ENCODE peak calls at places on chromosome 19, in eight cellular contexts. G, I, W, O, X, T, D and U are unnamed samples.

GRCh38 chr19:45676851-45677263 is 8.8 kb downstream of the GIPR start:
- DNase-seq in G (peak; percentile 65), I (no peak), W (no peak), O (no peak), X (no peak), T (no peak), D (peak; percentile 78), U (no peak)

GRCh38 chr19:8831832-8832131 is 322 bp downstream of the ZNF558 start:
- DNase-seq in G (no peak), I (no peak), W (no peak), O (no peak), X (no peak), T (no peak), D (no peak), U (no peak)

GRCh38 chr19:32404939-32405430 is 585 bp upstream of the DPY19L3 start:
- DNase-seq in G (peak; percentile 77), I (peak; percentile 42), W (peak; percentile 66), O (peak; percentile 58), X (peak; percentile 84), T (peak; percentile 43), D (peak; percentile 87), U (no peak)

GRCh38 chr19:30675086-30675485 is 302.9 kb downstream of the ZNF536 start:
- DNase-seq in G (no peak), I (no peak), W (no peak), O (peak; percentile 20), X (no peak), T (no peak), D (no peak), U (no peak)

GRCh38 chr19:44816301-44816700 is 7.4 kb downstream of the BCAM start:
- DNase-seq in G (no peak), I (peak; percentile 81), W (no peak), O (no peak), X (no peak), T (no peak), D (no peak), U (no peak)

GRCh38 chr19:55958356-55958755 is 10.7 kb downstream of the NLRP8 start:
- DNase-seq in G (no peak), I (no peak), W (no peak), O (no peak), X (no peak), T (no peak), D (no peak), U (no peak)

GRCh38 chr19:30710721-30711120 is 338.5 kb downstream of the ZNF536 start:
- DNase-seq in G (no peak), I (peak; percentile 71), W (no peak), O (no peak), X (no peak), T (no peak), D (no peak), U (no peak)

GRCh38 chr19:13790354-13790753 is 4.9 kb upstream of the ZSWIM4 start:
- DNase-seq in G (no peak), I (no peak), W (no peak), O (no peak), X (no peak), T (no peak), D (no peak), U (no peak)

GRCh38 chr19:46466536-46467199 is 4.7 kb downstream of the PNMA8A start:
- DNase-seq in G (no peak), I (no peak), W (peak; percentile 71), O (no peak), X (no peak), T (peak; percentile 90), D (peak; percentile 26), U (peak; percentile 80)

DNA sequence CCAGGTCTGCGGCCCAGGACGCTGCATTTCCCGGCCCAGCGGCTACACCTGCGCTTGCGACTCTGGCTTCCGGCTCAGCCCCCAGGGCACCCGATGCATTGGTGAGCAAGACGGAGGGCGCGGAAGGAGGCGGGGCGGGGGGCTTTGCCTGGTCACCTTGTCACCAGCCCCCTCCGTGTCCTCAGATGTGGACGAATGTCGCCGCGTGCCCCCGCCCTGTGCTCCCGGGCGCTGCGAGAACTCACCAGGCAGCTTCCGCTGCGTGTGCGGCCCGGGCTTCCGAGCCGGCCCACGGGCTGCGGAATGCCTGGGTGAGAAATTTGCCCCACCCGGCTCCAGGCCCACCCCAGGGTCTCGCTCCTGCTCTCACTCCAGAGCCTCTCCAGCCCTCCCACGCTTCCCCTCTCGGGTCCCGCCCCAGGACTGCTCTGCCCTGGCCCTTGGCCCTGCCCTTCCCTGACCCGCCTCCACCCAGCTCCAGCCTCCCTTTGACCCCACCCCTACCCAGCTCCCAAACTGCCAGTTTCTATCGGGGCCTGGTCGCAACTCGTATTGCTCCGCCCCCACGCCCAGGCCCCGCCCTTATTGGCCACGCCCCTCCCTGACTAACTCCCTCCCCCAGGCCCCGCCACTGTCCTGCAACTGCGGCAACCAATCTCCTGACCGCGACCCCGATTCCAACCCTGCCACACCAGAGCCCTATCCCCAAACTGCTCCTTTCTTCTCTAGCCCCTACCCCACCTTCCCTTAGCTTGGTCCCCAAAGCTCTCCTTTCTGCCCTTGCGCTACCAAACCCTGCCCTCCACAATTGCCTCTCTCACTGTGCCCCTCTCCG is 8.6 kb downstream of the LTBP4 start:
- DNase-seq in G (peak; percentile 95), I (no peak), W (peak; percentile 75), O (peak; percentile 95), X (peak; percentile 94), T (no peak), D (peak; percentile 97), U (no peak)
- H3K27ac ChIP-seq in G (peak overlapping the region; percentile 83), I (no peak overlapping the region), W (peak overlapping the region; percentile 70), O (no peak overlapping the region), X (no peak overlapping the region), T (no peak overlapping the region), D (peak overlapping the region; percentile 80), U (no peak overlapping the region)

DNA sequence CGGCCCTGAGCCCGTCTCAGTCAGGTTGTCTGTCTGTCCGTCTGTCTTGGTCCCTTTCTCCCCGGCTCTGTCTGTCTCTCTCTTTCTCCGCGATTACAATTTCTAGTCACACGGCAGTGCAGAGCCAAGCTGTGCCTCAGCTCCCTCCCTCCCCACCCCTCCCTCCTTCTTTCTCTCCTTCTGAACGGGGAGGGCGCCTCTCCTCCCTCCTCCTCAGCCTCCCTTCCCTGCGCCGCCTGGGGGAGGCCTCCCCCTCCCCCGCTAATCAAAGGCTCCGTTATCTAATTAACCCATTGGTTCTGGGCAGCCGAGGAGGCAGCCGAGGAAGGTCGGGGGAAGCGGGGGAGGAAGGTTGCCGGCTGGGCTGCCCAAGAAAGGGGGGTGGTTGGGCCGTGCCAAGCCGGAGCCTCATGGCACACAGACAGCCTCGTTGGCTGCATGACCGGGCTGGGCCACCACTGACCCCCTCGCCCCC is 16.5 kb downstream of the LRRC4B start:
- DNase-seq in G (no peak), I (no peak), W (no peak), O (no peak), X (peak; percentile 83), T (no peak), D (no peak), U (no peak)
- H3K4me3 ChIP-seq in G (no peak overlapping the region), I (no peak overlapping the region), W (peak overlapping the region; percentile 15), O (no peak overlapping the region), X (peak overlapping the region; percentile 65), T (no peak overlapping the region), D (no peak overlapping the region), U (no peak overlapping the region)

GRCh38 chr19:1123381-1123780 is 19.6 kb downstream of the GPX4 start:
- DNase-seq in G (no peak), I (no peak), W (no peak), O (no peak), X (no peak), T (no peak), D (no peak), U (no peak)

GRCh38 chr19:1123885-1124677 is 20.3 kb downstream of the GPX4 start:
- DNase-seq in G (no peak), I (no peak), W (no peak), O (no peak), X (no peak), T (no peak), D (no peak), U (no peak)

GRCh38 chr19:1126984-1127760 is 23.4 kb downstream of the GPX4 start:
- DNase-seq in G (peak; percentile 34), I (no peak), W (no peak), O (no peak), X (no peak), T (no peak), D (no peak), U (no peak)

GRCh38 chr19:1128111-1128510 is 24.3 kb downstream of the GPX4 start:
- DNase-seq in G (no peak), I (no peak), W (no peak), O (no peak), X (no peak), T (no peak), D (no peak), U (no peak)

GRCh38 chr19:1125601-1126533 is 22.1 kb downstream of the GPX4 start:
- DNase-seq in G (peak; percentile 44), I (no peak), W (no peak), O (no peak), X (no peak), T (peak; percentile 54), D (no peak), U (no peak)
- H3K27ac ChIP-seq in G (peak overlapping the region; percentile 18), I (no peak overlapping the region), W (no peak overlapping the region), O (peak overlapping the region; percentile 60), X (no peak overlapping the region), T (peak overlapping the region; percentile 23), D (no peak overlapping the region), U (peak overlapping the region; percentile 65)

DNA sequence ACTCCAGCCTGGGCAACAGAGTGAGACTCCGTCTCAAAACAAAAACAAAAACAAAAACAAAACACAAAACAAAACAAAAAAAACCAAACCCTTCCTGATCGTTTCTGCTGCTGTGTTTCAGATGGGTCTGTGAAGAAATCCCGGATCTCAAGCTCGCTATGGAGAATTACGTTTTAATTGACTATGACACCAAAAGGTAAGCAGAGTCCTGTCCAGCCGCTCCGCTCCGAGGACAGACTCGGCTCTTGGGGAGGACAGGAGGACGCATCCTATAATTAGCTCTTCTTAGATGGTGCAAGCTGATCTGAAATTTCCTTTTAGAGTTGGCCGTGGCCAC is 22.0 kb downstream of the DOT1L start:
- DNase-seq in G (no peak), I (no peak), W (no peak), O (no peak), X (no peak), T (no peak), D (no peak), U (no peak)
- H3K4me3 ChIP-seq in G (no peak overlapping the region), I (no peak overlapping the region), W (no peak overlapping the region), O (no peak overlapping the region), X (no peak overlapping the region), T (peak overlapping the region; percentile 34), D (no peak overlapping the region), U (peak overlapping the region; percentile 35)

GRCh38 chr19:38323276-38323675 is 3.6 kb downstream of the KCNK6 start:
- DNase-seq in G (no peak), I (no peak), W (no peak), O (no peak), X (no peak), T (no peak), D (no peak), U (no peak)

GRCh38 chr19:38324431-38324830 is 4.8 kb downstream of the KCNK6 start:
- DNase-seq in G (no peak), I (no peak), W (no peak), O (no peak), X (no peak), T (no peak), D (no peak), U (no peak)

GRCh38 chr19:38321646-38322323 is 2.1 kb downstream of the KCNK6 start:
- DNase-seq in G (no peak), I (no peak), W (peak; percentile 89), O (no peak), X (peak; percentile 22), T (peak; percentile 25), D (no peak), U (no peak)

GRCh38 chr19:38329651-38330050 is 6.0 kb upstream of the CATSPERG start:
- DNase-seq in G (no peak), I (no peak), W (no peak), O (no peak), X (no peak), T (no peak), D (no peak), U (no peak)

GRCh38 chr19:38326591-38326990 is 6.9 kb downstream of the KCNK6 start:
- DNase-seq in G (no peak), I (no peak), W (no peak), O (no peak), X (no peak), T (no peak), D (no peak), U (no peak)
- H3K27ac ChIP-seq in G (no peak overlapping the region), I (no peak overlapping the region), W (no peak overlapping the region), O (no peak overlapping the region), X (no peak overlapping the region), T (no peak overlapping the region), D (no peak overlapping the region), U (no peak overlapping the region)